ENCODE peak calls at places on chromosomes 12 and 14, in seven cellular contexts. W, J, D, M, B, F and T are unnamed samples.

GRCh38 chr14:65817011-65817410 is 404.5 kb downstream of the FUT8 start:
- DNase-seq in F (no peak), B (no peak), D (no peak), M (no peak), W (no peak), J (no peak), T (no peak)

GRCh38 chr14:39350866-39351265 is 81.4 kb downstream of the FBXO33 start:
- DNase-seq in J (no peak), F (no peak), W (no peak), B (no peak), M (no peak), D (no peak), T (no peak)

GRCh38 chr14:63517354-63517753 is 25.8 kb downstream of the PPP2R5E start:
- DNase-seq in F (no peak), W (no peak), D (no peak), B (no peak), M (no peak), J (no peak), T (no peak)

GRCh38 chr14:100609941-100610391 is 22.7 kb upstream of the BEGAIN start:
- DNase-seq in B (no peak), J (no peak), F (no peak), M (no peak), D (no peak), W (no peak), T (no peak)

GRCh38 chr12:29552324-29552927 is 54.9 kb upstream of the OVCH1 start:
- DNase-seq in J (peak), M (peak), W (peak), B (no peak), D (peak), F (peak), T (peak)

GRCh38 chr12:89236748-89237428 is 115.4 kb downstream of the DUSP6 start:
- DNase-seq in D (peak), M (no peak), J (no peak), W (no peak), F (no peak), B (no peak), T (no peak)

GRCh38 chr12:11171953-11172675 is 1.1 kb downstream of the SMIM10L1 start:
- DNase-seq in M (peak), W (no peak), B (no peak), J (peak), F (no peak), D (no peak), T (peak)

GRCh38 chr14:34233619-34234018 is 228.4 kb downstream of the SPTSSA start:
- DNase-seq in J (no peak), M (no peak), W (no peak), F (no peak), D (no peak), B (no peak), T (no peak)

GRCh38 chr12:122459211-122459610 is 36.7 kb upstream of the CLIP1 start:
- DNase-seq in B (no peak), D (no peak), J (no peak), F (no peak), M (no peak), W (no peak), T (no peak)

GRCh38 chr12:100290016-100290415 is 23.0 kb downstream of the SCYL2 start:
- DNase-seq in B (no peak), D (no peak), F (no peak), J (no peak), W (no peak), M (no peak), T (no peak)

GRCh38 chr12:51357374-51358047 is 11.0 kb upstream of the CELA1 start:
- DNase-seq in M (no peak), W (no peak), J (no peak), D (no peak), F (no peak), B (peak), T (no peak)

GRCh38 chr14:32785585-32785984 is 153.1 kb upstream of the NPAS3 start:
- DNase-seq in W (no peak), D (no peak), M (no peak), F (no peak), J (no peak), B (no peak), T (no peak)

GRCh38 chr12:14893471-14894250 is 8.0 kb upstream of the MGP start:
- DNase-seq in W (no peak), D (no peak), J (no peak), B (no peak), F (no peak), M (no peak), T (no peak)

GRCh38 chr12:59005195-59005961 is 85.1 kb upstream of the LRIG3 start:
- DNase-seq in D (no peak), F (no peak), M (no peak), J (no peak), W (no peak), B (no peak), T (no peak)

GRCh38 chr14:59274991-59275391 is 86.5 kb downstream of the DAAM1 start:
- DNase-seq in M (no peak), B (peak), J (no peak), W (no peak), F (no peak), D (no peak), T (no peak)

GRCh38 chr14:101020971-101021370 is 117.4 kb upstream of the RTL1 start:
- DNase-seq in M (no peak), D (no peak), B (no peak), J (no peak), F (peak), W (no peak), T (no peak)

GRCh38 chr14:81478446-81478845 is 55.2 kb downstream of the SEL1L start:
- DNase-seq in D (no peak), M (no peak), B (no peak), F (no peak), J (no peak), W (no peak), T (no peak)

GRCh38 chr12:114952573-114953196 is 268.7 kb upstream of the TBX3 start:
- DNase-seq in J (no peak), W (no peak), M (no peak), D (no peak), B (no peak), F (no peak), T (no peak)

GRCh38 chr14:58533417-58533816 is 104.3 kb upstream of the DACT1 start:
- DNase-seq in B (no peak), F (no peak), M (no peak), D (no peak), J (no peak), W (no peak), T (no peak)

GRCh38 chr12:21945002-21945401 is 3.8 kb upstream of the ABCC9 start:
- DNase-seq in F (no peak), W (no peak), D (no peak), J (no peak), M (no peak), B (no peak), T (no peak)

GRCh38 chr14:98138666-98139065 is 1133.3 kb downstream of the BCL11B start:
- DNase-seq in W (peak), M (no peak), F (peak), J (peak), B (no peak), D (peak), T (peak)

GRCh38 chr12:94242871-94243270 is 94.5 kb downstream of the PLXNC1 start:
- DNase-seq in B (no peak), W (no peak), F (no peak), J (no peak), M (no peak), D (no peak), T (no peak)

DNA sequence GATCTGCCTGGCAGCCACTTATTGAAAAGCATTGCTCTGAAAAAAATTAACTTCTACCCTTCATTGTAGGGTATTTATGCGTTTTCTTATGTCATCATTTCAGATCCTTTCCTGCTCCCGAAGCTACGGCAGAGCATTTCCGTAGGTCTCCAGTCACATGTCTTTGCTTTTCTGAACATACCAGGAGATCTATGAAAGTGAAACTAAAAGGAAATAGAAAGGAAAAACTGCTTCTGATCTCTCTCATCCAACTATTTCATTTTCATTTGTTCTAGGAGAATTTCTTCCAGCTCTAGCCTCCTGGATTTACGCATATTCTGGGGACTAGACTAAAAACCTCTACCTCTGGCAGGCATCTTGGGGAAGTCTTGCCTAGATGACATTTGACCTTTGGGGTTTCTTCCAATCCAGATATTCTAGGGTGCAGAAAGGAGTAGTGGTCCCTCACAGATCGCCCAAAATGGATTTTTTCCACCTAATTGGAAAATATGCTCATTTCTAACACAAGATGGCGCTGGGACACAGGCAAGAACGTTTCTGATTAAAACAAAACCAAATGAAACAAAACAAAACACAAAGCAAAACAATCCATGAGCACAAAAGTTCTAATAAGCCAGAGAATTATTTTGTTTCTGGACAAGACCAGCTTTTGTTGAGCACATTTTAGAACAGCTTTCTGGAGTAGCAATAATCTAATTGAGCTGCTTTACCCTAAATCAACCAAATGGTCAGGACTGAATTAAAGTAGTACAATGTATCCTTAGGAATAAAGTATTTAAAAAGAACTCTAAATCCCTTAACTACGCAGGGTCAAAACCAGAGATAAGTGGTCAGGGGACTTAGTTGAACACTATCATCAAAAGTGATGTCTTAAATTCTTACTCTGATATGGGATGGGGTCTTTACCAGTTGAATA is 12.2 kb upstream of the PARP11 start:
- DNase-seq in B (no peak), W (no peak), M (peak), J (no peak), D (peak), F (no peak), T (peak)
- TF ChIP-seq SP1 in B (no peak), W (no peak), M (no peak), J (no peak), D (no peak), F (no peak), T (no peak)

GRCh38 chr14:72651081-72651480 is 242.8 kb downstream of the DPF3 start:
- DNase-seq in W (no peak), D (no peak), J (no peak), F (peak), B (no peak), M (no peak), T (no peak)

GRCh38 chr14:72649603-72650227 is 244.2 kb downstream of the DPF3 start:
- DNase-seq in M (no peak), B (no peak), W (no peak), D (no peak), F (no peak), J (no peak), T (no peak)

GRCh38 chr14:72651715-72652114 is 242.2 kb downstream of the DPF3 start:
- DNase-seq in J (no peak), F (peak), B (no peak), W (no peak), M (no peak), D (no peak), T (no peak)

GRCh38 chr14:72653026-72653425 is 240.9 kb downstream of the DPF3 start:
- DNase-seq in J (peak), W (no peak), F (no peak), D (no peak), M (no peak), B (no peak), T (no peak)

GRCh38 chr14:72652179-72652578 is 241.7 kb downstream of the DPF3 start:
- DNase-seq in M (no peak), J (no peak), D (no peak), B (no peak), F (no peak), W (no peak), T (no peak)
- TF ChIP-seq SP1 in M (no peak), J (no peak), D (no peak), B (no peak), F (no peak), W (no peak), T (no peak)

DNA sequence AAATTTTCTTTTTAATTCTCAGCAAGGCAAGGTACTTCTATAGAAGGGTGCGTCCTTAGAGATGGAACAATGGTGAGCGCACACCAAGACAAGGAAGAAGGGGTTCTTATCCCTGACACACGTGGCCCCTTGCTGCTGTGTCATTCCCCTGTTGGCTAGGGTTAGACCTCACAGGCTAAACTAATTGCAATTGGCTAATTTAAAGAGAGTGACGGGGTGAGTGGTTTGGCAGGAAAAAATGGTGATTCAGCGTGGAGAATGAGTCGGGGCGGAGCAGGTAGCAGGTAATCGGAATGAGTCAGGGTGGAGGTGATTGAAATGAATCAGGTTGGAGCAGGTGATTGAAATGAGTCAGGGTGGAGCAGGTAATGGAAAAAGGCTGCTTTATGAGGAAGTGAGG is 36.3 kb upstream of the HECTD1 start:
- DNase-seq in D (peak), J (no peak), B (no peak), W (no peak), M (no peak), F (no peak), T (no peak)
- TF ChIP-seq SP1 in D (peak), J (no peak), B (no peak), W (no peak), M (no peak), F (no peak), T (no peak)

DNA sequence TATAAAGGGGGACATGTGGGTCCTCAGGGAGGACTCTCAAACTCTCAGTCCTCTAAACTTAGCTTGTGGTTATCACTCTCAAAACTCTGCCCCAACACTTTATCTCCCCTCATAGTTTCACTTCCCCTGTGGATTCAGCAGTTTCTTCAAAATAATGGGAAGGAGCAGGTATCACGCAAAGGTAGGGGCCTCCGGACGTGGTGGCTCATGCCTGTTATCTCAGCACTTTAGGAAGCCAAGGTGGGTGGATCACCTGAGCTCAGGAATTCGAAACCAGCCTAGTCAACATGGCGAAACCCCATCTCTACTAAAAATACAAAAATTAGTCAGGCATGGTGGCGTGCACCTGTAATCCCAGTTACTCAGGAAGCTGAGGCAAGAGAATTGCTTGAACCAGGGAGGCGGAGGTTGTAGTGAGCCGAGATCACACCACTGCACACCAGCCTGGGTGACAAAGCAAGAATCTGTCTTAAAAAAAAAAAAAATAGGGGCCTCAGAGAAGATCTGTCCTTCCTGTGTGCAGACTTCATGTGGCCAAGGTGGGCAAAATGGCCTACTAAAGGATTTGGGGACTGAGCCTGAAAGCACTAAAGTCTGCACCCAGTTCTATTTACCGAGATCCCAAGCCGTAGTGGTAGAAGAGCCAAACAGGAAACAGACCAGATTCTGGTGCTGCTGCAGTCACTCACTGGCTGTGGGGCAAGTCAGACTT is 6.4 kb downstream of the ITGB7 start:
- DNase-seq in M (no peak), W (no peak), B (peak), J (no peak), F (no peak), D (no peak), T (no peak)
- TF ChIP-seq SP1 in M (no peak), W (no peak), B (no peak), J (no peak), F (no peak), D (no peak), T (no peak)